ENCODE peak calls at places on chromosome 16, in six cellular contexts. X is stimulated activated naive B cell treated with anti-CD40 and anti-IgM and Interleukin-4, amounts not matched to agents 10 μg/mL and 1 μg/mL and 100 μg/mL, for 72 hours; D is left cardiac atrium; I is omental fat pad; C is pancreas; Y is left lobe of liver. O is an unnamed sample.

GRCh38 chr16:66294507-66294906 is 72.0 kb upstream of the CDH5 start:
- ATAC-seq in X (no peak), D (no peak), I (no peak), C (no peak), Y (no peak), O (no peak)

GRCh38 chr16:16163571-16163970 is 59.7 kb downstream of the ABCC6 start:
- ATAC-seq in X (no peak), D (no peak), I (no peak), C (no peak), Y (no peak), O (no peak)

GRCh38 chr16:67594956-67595355 is 32.6 kb downstream of the CTCF start:
- ATAC-seq in X (no peak), D (no peak), I (peak), C (peak), Y (no peak), O (no peak)

GRCh38 chr16:28089205-28089991 is 25.9 kb upstream of the GSG1L start:
- ATAC-seq in X (no peak), D (no peak), I (no peak), C (no peak), Y (no peak), O (peak)

GRCh38 chr16:30414159-30414558 is 6.8 kb downstream of the ZNF771 start:
- ATAC-seq in X (no peak), D (no peak), I (no peak), C (peak), Y (no peak), O (no peak)

GRCh38 chr16:69417537-69418199 is 6.8 kb upstream of the CYB5B start:
- ATAC-seq in X (no peak), D (no peak), I (no peak), C (peak), Y (no peak), O (no peak)

GRCh38 chr16:1809281-1809801 is 15.8 kb upstream of the IGFALS start:
- ATAC-seq in X (no peak), D (no peak), I (no peak), C (no peak), Y (peak), O (no peak)

GRCh38 chr16:21001262-21001661 is 100.7 kb downstream of the LYRM1 start:
- ATAC-seq in X (no peak), D (no peak), I (no peak), C (peak), Y (peak), O (no peak)

GRCh38 chr16:46709464-46709863 is 20.0 kb downstream of the ORC6 start:
- ATAC-seq in X (no peak), D (no peak), I (no peak), C (no peak), Y (no peak), O (no peak)

GRCh38 chr16:84686702-84687298 is 13.0 kb upstream of the USP10 start:
- ATAC-seq in X (no peak), D (no peak), I (no peak), C (no peak), Y (no peak), O (no peak)

GRCh38 chr16:4936991-4937781 is at the start of gene PPL:
- ATAC-seq in X (peak), D (peak), I (peak), C (peak), Y (peak), O (peak)

GRCh38 chr16:89656435-89657121 is 930 bp downstream of the CHMP1A start:
- ATAC-seq in X (no peak), D (no peak), I (no peak), C (no peak), Y (no peak), O (peak)

GRCh38 chr16:85139888-85140339 is 27.6 kb upstream of the CIBAR2 start:
- ATAC-seq in X (no peak), D (no peak), I (no peak), C (no peak), Y (no peak), O (no peak)

GRCh38 chr16:27518226-27518625 is 31.5 kb downstream of the GTF3C1 start:
- ATAC-seq in X (no peak), D (no peak), I (no peak), C (no peak), Y (no peak), O (no peak)

GRCh38 chr16:17002557-17002956 is 468.2 kb downstream of the XYLT1 start:
- ATAC-seq in X (peak), D (no peak), I (no peak), C (no peak), Y (no peak), O (peak)

GRCh38 chr16:49503242-49504022 is 129.8 kb downstream of the C16orf78 start:
- ATAC-seq in X (peak), D (no peak), I (no peak), C (peak), Y (peak), O (peak)

GRCh38 chr16:7755347-7755746 is 422.7 kb downstream of the RBFOX1 start:
- ATAC-seq in X (no peak), D (no peak), I (no peak), C (no peak), Y (no peak), O (no peak)

GRCh38 chr16:56493815-56494214 is 26.0 kb downstream of the BBS2 start:
- ATAC-seq in X (no peak), D (no peak), I (no peak), C (no peak), Y (no peak), O (no peak)

GRCh38 chr16:27284865-27285675 is 16.5 kb upstream of the NSMCE1 start:
- ATAC-seq in X (peak), D (no peak), I (no peak), C (no peak), Y (no peak), O (peak)

GRCh38 chr16:54270711-54271110 is 15.9 kb downstream of the IRX3 start:
- ATAC-seq in X (no peak), D (no peak), I (no peak), C (no peak), Y (no peak), O (no peak)

GRCh38 chr16:2015117-2015946 is 4.3 kb upstream of the NPW start:
- ATAC-seq in X (no peak), D (no peak), I (no peak), C (no peak), Y (no peak), O (no peak)

GRCh38 chr16:87295259-87295658 is 21.9 kb downstream of the C16orf95 start:
- ATAC-seq in X (peak), D (no peak), I (no peak), C (no peak), Y (no peak), O (no peak)

GRCh38 chr16:23423496-23424049 is 29.4 kb downstream of the COG7 start:
- ATAC-seq in X (no peak), D (peak), I (peak), C (peak), Y (peak), O (no peak)

GRCh38 chr16:15495898-15496297 is 61.5 kb downstream of the BMERB1 start:
- ATAC-seq in X (no peak), D (no peak), I (no peak), C (no peak), Y (no peak), O (no peak)

GRCh38 chr16:49478107-49478506 is 104.5 kb downstream of the C16orf78 start:
- ATAC-seq in X (peak), D (no peak), I (no peak), C (no peak), Y (no peak), O (peak)

GRCh38 chr16:2482181-2483107 is 7.5 kb downstream of the TBC1D24 start:
- ATAC-seq in X (no peak), D (peak), I (peak), C (peak), Y (peak), O (no peak)

GRCh38 chr16:50585331-50585776 is 37.2 kb downstream of the NKD1 start:
- ATAC-seq in X (no peak), D (peak), I (peak), C (peak), Y (peak), O (no peak)

GRCh38 chr16:50373780-50374179 is 5.0 kb upstream of the BRD7 start:
- ATAC-seq in X (no peak), D (no peak), I (no peak), C (no peak), Y (no peak), O (no peak)

GRCh38 chr16:75535211-75535843 is 581 bp downstream of the CHST5 start:
- ATAC-seq in X (no peak), D (no peak), I (no peak), C (no peak), Y (no peak), O (peak)

GRCh38 chr16:1567988-1568387 is 34.5 kb downstream of the TMEM204 start:
- ATAC-seq in X (no peak), D (no peak), I (no peak), C (no peak), Y (no peak), O (no peak)

GRCh38 chr16:56708821-56709685 is 20.9 kb upstream of the NUP93 start:
- ATAC-seq in X (no peak), D (no peak), I (no peak), C (no peak), Y (no peak), O (no peak)

GRCh38 chr16:85435298-85435697 is 177.8 kb upstream of the GSE1 start:
- ATAC-seq in X (no peak), D (no peak), I (no peak), C (no peak), Y (no peak), O (no peak)

GRCh38 chr16:79715088-79715487 is 114.6 kb upstream of the MAF start:
- ATAC-seq in X (no peak), D (no peak), I (no peak), C (peak), Y (peak), O (no peak)

GRCh38 chr16:88714420-88715302 is 8.4 kb downstream of the CTU2 start:
- ATAC-seq in X (no peak), D (no peak), I (no peak), C (no peak), Y (no peak), O (no peak)

GRCh38 chr16:47970291-47970931 is 185.4 kb downstream of the ABCC12 start:
- ATAC-seq in X (no peak), D (no peak), I (no peak), C (peak), Y (peak), O (no peak)

GRCh38 chr16:74053310-74053709 is 243.3 kb upstream of the PSMD7 start:
- ATAC-seq in X (no peak), D (no peak), I (no peak), C (no peak), Y (no peak), O (no peak)

O was measured in stimulated activated memory B cell treated with anti-CD40 and anti-IgM and Interleukin-4, amounts not matched to agents 10 μg/mL and 1 μg/mL and 100 μg/mL, for 72 hours.